ENCODE peak calls at places on chromosomes 7 and 10, in four cellular contexts. One of them, this sample, is unnamed.

GRCh38 chr7:158754746-158755444 is 50.3 kb upstream of the NCAPG2 start:
- DNase-seq in left ventricle myocardium inferior: no peak
- DNase-seq in body of pancreas: no peak
- DNase-seq in NCI-H1436: no peak
- DNase-seq in this sample: no peak

GRCh38 chr7:113698556-113699220 is 220.1 kb downstream of the PPP1R3A start:
- DNase-seq in left ventricle myocardium inferior: no peak
- DNase-seq in body of pancreas: peak
- DNase-seq in NCI-H1436: peak
- DNase-seq in this sample: no peak

GRCh38 chr7:104230606-104231005 is 22.8 kb upstream of the ORC5 start:
- DNase-seq in left ventricle myocardium inferior: no peak
- DNase-seq in body of pancreas: no peak
- DNase-seq in NCI-H1436: no peak
- DNase-seq in this sample: no peak

GRCh38 chr7:102415685-102416225 is 17.6 kb upstream of the ORAI2 start:
- DNase-seq in left ventricle myocardium inferior: no peak
- DNase-seq in body of pancreas: no peak
- DNase-seq in NCI-H1436: no peak
- DNase-seq in this sample: no peak

GRCh38 chr10:95756796-95757657 is 1.1 kb downstream of the ENTPD1 start:
- DNase-seq in left ventricle myocardium inferior: no peak
- DNase-seq in body of pancreas: no peak
- DNase-seq in NCI-H1436: no peak
- DNase-seq in this sample: no peak

GRCh38 chr10:127840884-127841283 is 51.9 kb downstream of the CLRN3 start:
- DNase-seq in left ventricle myocardium inferior: no peak
- DNase-seq in body of pancreas: no peak
- DNase-seq in NCI-H1436: no peak
- DNase-seq in this sample: no peak

GRCh38 chr10:77746313-77746712 is 108.7 kb upstream of the KCNMA1 start:
- DNase-seq in left ventricle myocardium inferior: no peak
- DNase-seq in body of pancreas: no peak
- DNase-seq in NCI-H1436: no peak
- DNase-seq in this sample: no peak

GRCh38 chr7:74475243-74475986 is 21.7 kb downstream of the GTF2IRD1 start:
- DNase-seq in left ventricle myocardium inferior: no peak
- DNase-seq in body of pancreas: peak
- DNase-seq in NCI-H1436: peak
- DNase-seq in this sample: no peak

GRCh38 chr7:108413782-108414492 is 42.3 kb downstream of the NRCAM start:
- DNase-seq in left ventricle myocardium inferior: no peak
- DNase-seq in body of pancreas: no peak
- DNase-seq in NCI-H1436: no peak
- DNase-seq in this sample: no peak

GRCh38 chr10:44105643-44106042 is 279.3 kb downstream of the CXCL12 start:
- DNase-seq in left ventricle myocardium inferior: no peak
- DNase-seq in body of pancreas: no peak
- DNase-seq in NCI-H1436: no peak
- DNase-seq in this sample: no peak

GRCh38 chr7:30835396-30835915 is 64.2 kb downstream of the MINDY4 start:
- DNase-seq in left ventricle myocardium inferior: no peak
- DNase-seq in body of pancreas: no peak
- DNase-seq in NCI-H1436: no peak
- DNase-seq in this sample: no peak

GRCh38 chr7:37287093-37287492 is 161.6 kb downstream of the ELMO1 start:
- DNase-seq in left ventricle myocardium inferior: no peak
- DNase-seq in body of pancreas: peak
- DNase-seq in NCI-H1436: no peak
- DNase-seq in this sample: no peak